ENCODE peak calls at places on chromosome 1, in four cellular contexts. W is K562, X is GM12878, C is HepG2. J is an unnamed sample.

GRCh38 chr1:115641762-115642167 is at the start of gene VANGL1:
- DNase-seq in W (peak; percentile 96), C (peak; percentile 34), X (no peak), J (peak; percentile 84)

GRCh38 chr1:153355445-153356071 is 2.1 kb upstream of the S100A9 start:
- DNase-seq in W (peak; percentile 57), C (peak; percentile 27), X (no peak), J (peak; percentile 79)

GRCh38 chr1:184866991-184867788 is 107.1 kb downstream of the NIBAN1 start:
- DNase-seq in C (no peak), W (no peak), X (peak; percentile 79), J (no peak)

GRCh38 chr1:96049759-96050409 is 671.7 kb upstream of the PTBP2 start:
- DNase-seq in W (no peak), C (no peak), X (no peak), J (no peak)

GRCh38 chr1:54919367-54920359 is 32.7 kb upstream of the DHCR24 start:
- DNase-seq in X (no peak), W (no peak), C (peak; percentile 72), J (no peak)

GRCh38 chr1:96931136-96931535 is 209.6 kb downstream of the PTBP2 start:
- DNase-seq in X (no peak), W (no peak), C (no peak), J (no peak)

GRCh38 chr1:78370356-78370755 is 120.4 kb upstream of the PTGFR start:
- DNase-seq in C (no peak), X (no peak), W (no peak), J (no peak)

GRCh38 chr1:12636098-12636950 is 7.6 kb upstream of the AADACL4 start:
- DNase-seq in X (no peak), W (no peak), C (no peak), J (no peak)

GRCh38 chr1:85504417-85504816 is 39.5 kb upstream of the DDAH1 start:
- DNase-seq in C (no peak), W (no peak), X (no peak), J (no peak)

GRCh38 chr1:214193691-214194090 is 87.3 kb upstream of the SMYD2 start:
- DNase-seq in C (no peak), W (no peak), X (no peak), J (no peak)

GRCh38 chr1:19712928-19713327 is 48.3 kb downstream of the HTR6 start:
- DNase-seq in C (no peak), W (no peak), X (no peak), J (no peak)

GRCh38 chr1:40058453-40059291 is 18.1 kb downstream of the CAP1 start:
- DNase-seq in C (peak; percentile 78), W (no peak), X (no peak), J (no peak)

GRCh38 chr1:9671377-9672140 is 20.0 kb downstream of the PIK3CD start:
- DNase-seq in C (peak; percentile 74), X (no peak), W (no peak), J (no peak)

GRCh38 chr1:205667909-205668643 is 12.2 kb downstream of the SLC45A3 start:
- DNase-seq in C (no peak), X (no peak), W (no peak), J (no peak)

GRCh38 chr1:99365121-99365520 is 100.8 kb downstream of the PLPPR4 start:
- DNase-seq in X (no peak), C (no peak), W (no peak), J (no peak)

GRCh38 chr1:242605521-242605920 is 81.0 kb upstream of the PLD5 start:
- DNase-seq in C (no peak), W (no peak), X (no peak), J (no peak)

GRCh38 chr1:184270556-184270955 is 116.3 kb upstream of the C1orf21 start:
- DNase-seq in X (no peak), W (no peak), C (no peak), J (no peak)

GRCh38 chr1:10724052-10724494 is 72.4 kb downstream of the CASZ1 start:
- DNase-seq in X (no peak), C (no peak), W (no peak), J (no peak)

GRCh38 chr1:27031235-27032118 is 18.8 kb upstream of the TENT5B start:
- DNase-seq in C (no peak), X (no peak), W (peak; percentile 23), J (no peak)

GRCh38 chr1:225654688-225655508 is 2.0 kb upstream of the ENAH start:
- DNase-seq in W (no peak), C (no peak), X (no peak), J (no peak)

GRCh38 chr1:102715150-102715549 is 393.2 kb downstream of the COL11A1 start:
- DNase-seq in X (no peak), W (no peak), C (no peak), J (no peak)

GRCh38 chr1:145997156-145998023 is 1.0 kb upstream of the TXNIP start:
- DNase-seq in X (no peak), W (no peak), C (peak; percentile 26), J (no peak)

GRCh38 chr1:14332158-14332557 is 266.3 kb upstream of the KAZN start:
- DNase-seq in C (no peak), W (no peak), X (no peak), J (no peak)

GRCh38 chr1:149942207-149942606 is 5.5 kb upstream of the MTMR11 start:
- DNase-seq in C (peak; percentile 56), W (peak; percentile 66), X (no peak), J (peak; percentile 69)

GRCh38 chr1:21337931-21338567 is 47.8 kb upstream of the ECE1 start:
- DNase-seq in W (no peak), X (no peak), C (no peak), J (no peak)
- TF ChIP-seq TARDBP in W (no peak), X (no peak), C (no peak), J (no peak)

GRCh38 chr1:31696246-31696645 is 7.6 kb downstream of the COL16A1 start:
- DNase-seq in X (no peak), C (no peak), W (no peak), J (no peak)

GRCh38 chr1:31695327-31695726 is 8.5 kb downstream of the COL16A1 start:
- DNase-seq in W (no peak), X (no peak), C (no peak), J (no peak)

GRCh38 chr1:31697369-31697984 is 6.3 kb downstream of the COL16A1 start:
- DNase-seq in X (no peak), C (no peak), W (no peak), J (no peak)

GRCh38 chr1:31694069-31694909 is 9.5 kb downstream of the COL16A1 start:
- DNase-seq in C (no peak), W (no peak), X (no peak), J (no peak)

GRCh38 chr1:31694910-31695300 is 8.9 kb downstream of the COL16A1 start:
- DNase-seq in C (no peak), W (no peak), X (no peak), J (no peak)
- TF ChIP-seq TARDBP in C (no peak), W (no peak), X (no peak), J (no peak)

GRCh38 chr1:3746784-3747521 is 5.3 kb upstream of the CCDC27 start:
- DNase-seq in C (peak; percentile 74), X (peak; percentile 21), W (peak; percentile 99), J (peak; percentile 96)
- TF ChIP-seq TARDBP in C (no peak), X (no peak), W (no peak), J (no peak)

GRCh38 chr1:167262820-167263219 is 42.1 kb downstream of the POU2F1 start:
- DNase-seq in W (no peak), X (no peak), C (no peak), J (no peak)
- TF ChIP-seq TARDBP in W (no peak), X (no peak), C (no peak), J (no peak)

J was measured in HEK293T.